ENCODE peak calls at places on chromosomes 3 and 15, in six cellular contexts. One of them, this sample, is unnamed.

GRCh38 chr3:171970301-171970788 is 69.0 kb upstream of the FNDC3B start:
- DNase-seq in posterior cingulate gyrus: no peak
- DNase-seq in GM06990: peak; percentile 6
- DNase-seq in glomerular endothelial cell: no peak
- DNase-seq in NCI-H1436: no peak
- DNase-seq in A172: no peak
- DNase-seq in this sample: no peak

GRCh38 chr3:134253475-134254231 is 3.0 kb upstream of the RYK start:
- DNase-seq in posterior cingulate gyrus: no peak
- DNase-seq in NCI-H1436: no peak
- DNase-seq in GM06990: peak; percentile 8
- DNase-seq in A172: no peak
- DNase-seq in glomerular endothelial cell: no peak
- DNase-seq in this sample: no peak

GRCh38 chr3:79490165-79491028 is 277.4 kb downstream of the ROBO1 start:
- DNase-seq in posterior cingulate gyrus: no peak
- DNase-seq in NCI-H1436: no peak
- DNase-seq in glomerular endothelial cell: no peak
- DNase-seq in A172: peak; percentile 29
- DNase-seq in GM06990: no peak
- DNase-seq in this sample: no peak

GRCh38 chr3:36540898-36541518 is 160.7 kb downstream of the STAC start:
- DNase-seq in A172: peak; percentile 46
- DNase-seq in NCI-H1436: no peak
- DNase-seq in GM06990: no peak
- DNase-seq in posterior cingulate gyrus: no peak
- DNase-seq in glomerular endothelial cell: no peak
- DNase-seq in this sample: no peak

GRCh38 chr3:126266291-126266840 is 86.0 kb upstream of the ALDH1L1 start:
- DNase-seq in GM06990: no peak
- DNase-seq in A172: no peak
- DNase-seq in posterior cingulate gyrus: peak; percentile 30
- DNase-seq in glomerular endothelial cell: no peak
- DNase-seq in NCI-H1436: no peak
- DNase-seq in this sample: no peak

GRCh38 chr3:11969986-11970385 is 34.2 kb upstream of the SYN2 start:
- DNase-seq in glomerular endothelial cell: no peak
- DNase-seq in A172: no peak
- DNase-seq in NCI-H1436: no peak
- DNase-seq in GM06990: no peak
- DNase-seq in posterior cingulate gyrus: no peak
- DNase-seq in this sample: no peak

GRCh38 chr15:99421758-99422157 is 144.0 kb upstream of the MEF2A start:
- DNase-seq in glomerular endothelial cell: no peak
- DNase-seq in A172: no peak
- DNase-seq in posterior cingulate gyrus: no peak
- DNase-seq in GM06990: no peak
- DNase-seq in NCI-H1436: no peak
- DNase-seq in this sample: no peak

GRCh38 chr15:44719293-44719999 is 8.1 kb downstream of the B2M start:
- DNase-seq in NCI-H1436: no peak
- DNase-seq in glomerular endothelial cell: no peak
- DNase-seq in A172: no peak
- DNase-seq in posterior cingulate gyrus: no peak
- DNase-seq in GM06990: peak; percentile 74
- DNase-seq in this sample: no peak

GRCh38 chr3:52088445-52089367 is 32.3 kb upstream of the DUSP7 start:
- DNase-seq in A172: no peak
- DNase-seq in GM06990: no peak
- DNase-seq in NCI-H1436: no peak
- DNase-seq in posterior cingulate gyrus: no peak
- DNase-seq in glomerular endothelial cell: no peak
- DNase-seq in this sample: no peak

GRCh38 chr15:42808921-42809320 is 72.0 kb upstream of the CDAN1 start:
- DNase-seq in A172: no peak
- DNase-seq in glomerular endothelial cell: no peak
- DNase-seq in GM06990: no peak
- DNase-seq in NCI-H1436: no peak
- DNase-seq in posterior cingulate gyrus: no peak
- DNase-seq in this sample: no peak

GRCh38 chr3:187101184-187102072 is 37.9 kb downstream of the RPL39L start:
- DNase-seq in A172: peak; percentile 58
- DNase-seq in posterior cingulate gyrus: peak; percentile 30
- DNase-seq in GM06990: no peak
- DNase-seq in NCI-H1436: peak; percentile 5
- DNase-seq in glomerular endothelial cell: peak; percentile 47
- DNase-seq in this sample: peak; percentile 16

GRCh38 chr3:124701687-124702086 is 28.6 kb upstream of the UMPS start:
- DNase-seq in NCI-H1436: no peak
- DNase-seq in A172: peak; percentile 68
- DNase-seq in GM06990: no peak
- DNase-seq in glomerular endothelial cell: no peak
- DNase-seq in posterior cingulate gyrus: no peak
- DNase-seq in this sample: no peak

GRCh38 chr3:127286571-127287140 is 1.2 kb downstream of the PRR20G start:
- DNase-seq in A172: peak; percentile 78
- DNase-seq in posterior cingulate gyrus: no peak
- DNase-seq in GM06990: no peak
- DNase-seq in NCI-H1436: no peak
- DNase-seq in glomerular endothelial cell: no peak
- DNase-seq in this sample: no peak

GRCh38 chr15:69223083-69223813 is 62.8 kb downstream of the GLCE start:
- DNase-seq in glomerular endothelial cell: no peak
- DNase-seq in A172: no peak
- DNase-seq in posterior cingulate gyrus: no peak
- DNase-seq in GM06990: no peak
- DNase-seq in NCI-H1436: no peak
- DNase-seq in this sample: no peak

GRCh38 chr3:116263842-116264545 is 181.3 kb downstream of the LSAMP start:
- DNase-seq in glomerular endothelial cell: no peak
- DNase-seq in GM06990: no peak
- DNase-seq in NCI-H1436: no peak
- DNase-seq in A172: no peak
- DNase-seq in posterior cingulate gyrus: no peak
- DNase-seq in this sample: no peak

GRCh38 chr3:112847692-112848091 is 1.0 kb upstream of the CD200R1L start:
- DNase-seq in GM06990: no peak
- DNase-seq in posterior cingulate gyrus: no peak
- DNase-seq in A172: no peak
- DNase-seq in glomerular endothelial cell: no peak
- DNase-seq in NCI-H1436: no peak
- DNase-seq in this sample: no peak

GRCh38 chr15:71103102-71103676 is 12.1 kb upstream of the THSD4 start:
- DNase-seq in GM06990: peak; percentile 29
- DNase-seq in NCI-H1436: peak; percentile 9
- DNase-seq in posterior cingulate gyrus: no peak
- DNase-seq in A172: no peak
- DNase-seq in glomerular endothelial cell: no peak
- DNase-seq in this sample: no peak

GRCh38 chr3:113104746-113105479 is 106.4 kb upstream of the BOC start:
- DNase-seq in posterior cingulate gyrus: no peak
- DNase-seq in A172: no peak
- DNase-seq in glomerular endothelial cell: no peak
- DNase-seq in GM06990: no peak
- DNase-seq in NCI-H1436: no peak
- DNase-seq in this sample: no peak

GRCh38 chr3:45552773-45553371 is 41.7 kb upstream of the LIMD1 start:
- DNase-seq in GM06990: no peak
- DNase-seq in NCI-H1436: no peak
- DNase-seq in A172: no peak
- DNase-seq in posterior cingulate gyrus: no peak
- DNase-seq in glomerular endothelial cell: no peak
- DNase-seq in this sample: no peak

GRCh38 chr3:146912233-146913015 is 307.3 kb upstream of the PLSCR5 start:
- DNase-seq in glomerular endothelial cell: no peak
- DNase-seq in A172: no peak
- DNase-seq in NCI-H1436: no peak
- DNase-seq in posterior cingulate gyrus: no peak
- DNase-seq in GM06990: no peak
- DNase-seq in this sample: no peak

GRCh38 chr15:71089801-71090200 is 25.5 kb upstream of the THSD4 start:
- DNase-seq in A172: no peak
- DNase-seq in glomerular endothelial cell: no peak
- DNase-seq in GM06990: no peak
- DNase-seq in NCI-H1436: no peak
- DNase-seq in posterior cingulate gyrus: no peak
- DNase-seq in this sample: no peak

GRCh38 chr3:59386165-59386564 is 336.3 kb upstream of the CFAP20DC start:
- DNase-seq in glomerular endothelial cell: no peak
- DNase-seq in GM06990: peak; percentile 78
- DNase-seq in NCI-H1436: no peak
- DNase-seq in posterior cingulate gyrus: no peak
- DNase-seq in A172: no peak
- DNase-seq in this sample: no peak

GRCh38 chr3:28226020-28226419 is 15.4 kb upstream of the CMC1 start:
- DNase-seq in glomerular endothelial cell: no peak
- DNase-seq in posterior cingulate gyrus: no peak
- DNase-seq in A172: no peak
- DNase-seq in NCI-H1436: no peak
- DNase-seq in GM06990: no peak
- DNase-seq in this sample: no peak

GRCh38 chr15:64501396-64501716 is 41.0 kb downstream of the ZNF609 start:
- DNase-seq in GM06990: no peak
- DNase-seq in posterior cingulate gyrus: no peak
- DNase-seq in NCI-H1436: no peak
- DNase-seq in glomerular endothelial cell: no peak
- DNase-seq in A172: no peak
- DNase-seq in this sample: no peak

GRCh38 chr3:151156618-151157216 is 46.3 kb downstream of the GPR171 start:
- DNase-seq in glomerular endothelial cell: peak; percentile 39
- DNase-seq in A172: peak; percentile 72
- DNase-seq in GM06990: peak; percentile 28
- DNase-seq in NCI-H1436: peak; percentile 73
- DNase-seq in posterior cingulate gyrus: no peak
- DNase-seq in this sample: no peak

GRCh38 chr3:139830817-139831216 is 104.2 kb upstream of the CLSTN2 start:
- DNase-seq in glomerular endothelial cell: no peak
- DNase-seq in GM06990: no peak
- DNase-seq in NCI-H1436: peak; percentile 49
- DNase-seq in A172: no peak
- DNase-seq in posterior cingulate gyrus: no peak
- DNase-seq in this sample: no peak

GRCh38 chr15:25060472-25060803 is 105.7 kb downstream of the SNRPN start:
- DNase-seq in GM06990: no peak
- DNase-seq in glomerular endothelial cell: no peak
- DNase-seq in posterior cingulate gyrus: no peak
- DNase-seq in A172: no peak
- DNase-seq in NCI-H1436: no peak
- DNase-seq in this sample: no peak

GRCh38 chr3:7876741-7877297 is 624.8 kb upstream of the LMCD1 start:
- DNase-seq in GM06990: no peak
- DNase-seq in NCI-H1436: no peak
- DNase-seq in A172: peak; percentile 42
- DNase-seq in glomerular endothelial cell: peak; percentile 52
- DNase-seq in posterior cingulate gyrus: no peak
- DNase-seq in this sample: peak; percentile 29

GRCh38 chr3:170633573-170633972 is 47.7 kb upstream of the SLC7A14 start:
- DNase-seq in GM06990: no peak
- DNase-seq in glomerular endothelial cell: no peak
- DNase-seq in NCI-H1436: no peak
- DNase-seq in posterior cingulate gyrus: no peak
- DNase-seq in A172: no peak
- DNase-seq in this sample: no peak

GRCh38 chr15:73082719-73083275 is 30.5 kb downstream of the NEO1 start:
- DNase-seq in glomerular endothelial cell: no peak
- DNase-seq in A172: no peak
- DNase-seq in GM06990: no peak
- DNase-seq in posterior cingulate gyrus: no peak
- DNase-seq in NCI-H1436: no peak
- DNase-seq in this sample: no peak

This sample was measured in activated gamma-delta T cell treated with anti-CD3 and anti-CD28 coated beads, Interleukin-2, amount 50 U/mL, for 16 hours.